ENCODE peak calls at places on chromosomes 3 and 15, in six cellular contexts. J, W, Q, F, X and B are unnamed samples.

GRCh38 chr3:23115171-23115877 is 87.8 kb upstream of the UBE2E2 start:
- DNase-seq in J (no peak), W (peak), Q (peak), F (no peak), X (no peak), B (no peak)

GRCh38 chr3:31932990-31933389 is 48.1 kb downstream of the OSBPL10 start:
- DNase-seq in J (no peak), W (no peak), Q (no peak), F (no peak), X (no peak), B (no peak)

GRCh38 chr15:31046759-31047359 is 54.7 kb downstream of the TRPM1 start:
- DNase-seq in J (no peak), W (no peak), Q (no peak), F (no peak), X (no peak), B (no peak)

GRCh38 chr15:74775132-74775562 is 6.7 kb upstream of the CSK start:
- DNase-seq in J (no peak), W (no peak), Q (no peak), F (no peak), X (no peak), B (no peak)

GRCh38 chr3:134314588-134315285 is 59.5 kb downstream of the AMOTL2 start:
- DNase-seq in J (no peak), W (no peak), Q (no peak), F (no peak), X (no peak), B (no peak)

GRCh38 chr3:151191095-151191494 is 11.9 kb downstream of the GPR171 start:
- DNase-seq in J (no peak), W (no peak), Q (no peak), F (no peak), X (no peak), B (no peak)

GRCh38 chr3:19891740-19892139 is 42.3 kb downstream of the EFHB start:
- DNase-seq in J (no peak), W (no peak), Q (no peak), F (no peak), X (no peak), B (peak)

GRCh38 chr15:89837134-89837829 is 22.6 kb upstream of the ANPEP start:
- DNase-seq in J (no peak), W (no peak), Q (peak), F (peak), X (no peak), B (peak)

GRCh38 chr15:91017716-91018115 is 4.7 kb downstream of the VPS33B start:
- DNase-seq in J (no peak), W (no peak), Q (no peak), F (no peak), X (no peak), B (no peak)

GRCh38 chr15:71312731-71313460 is 197.6 kb downstream of the THSD4 start:
- DNase-seq in J (no peak), W (no peak), Q (no peak), F (no peak), X (no peak), B (no peak)

GRCh38 chr15:84009616-84010015 is 226.0 kb upstream of the GOLGA6L4 start:
- DNase-seq in J (no peak), W (no peak), Q (no peak), F (no peak), X (no peak), B (no peak)

GRCh38 chr3:113431811-113432210 is 9.5 kb downstream of the CFAP44 start:
- DNase-seq in J (no peak), W (no peak), Q (no peak), F (peak), X (no peak), B (no peak)

GRCh38 chr15:62393196-62393595 is 228.1 kb upstream of the C2CD4B start:
- DNase-seq in J (no peak), W (no peak), Q (no peak), F (no peak), X (no peak), B (no peak)

GRCh38 chr3:30625541-30626438 is 19.4 kb downstream of the TGFBR2 start:
- DNase-seq in J (no peak), W (peak), Q (no peak), F (peak), X (no peak), B (peak)

GRCh38 chr3:32919920-32920319 is 31.5 kb upstream of the CCR4 start:
- DNase-seq in J (no peak), W (no peak), Q (no peak), F (no peak), X (no peak), B (no peak)

GRCh38 chr3:121252676-121253075 is 293.1 kb downstream of the POLQ start:
- DNase-seq in J (no peak), W (no peak), Q (no peak), F (no peak), X (no peak), B (no peak)

GRCh38 chr15:58393196-58393790 is 38.5 kb upstream of the LIPC start:
- DNase-seq in J (no peak), W (no peak), Q (no peak), F (no peak), X (no peak), B (no peak)

GRCh38 chr3:105593315-105593714 is 226.6 kb downstream of the ALCAM start:
- DNase-seq in J (no peak), W (no peak), Q (no peak), F (no peak), X (no peak), B (no peak)

GRCh38 chr3:125129512-125129962 is 73.7 kb upstream of the HEG1 start:
- DNase-seq in J (peak), W (peak), Q (no peak), F (peak), X (no peak), B (peak)

GRCh38 chr3:52986049-52986448 is 59.8 kb downstream of the SFMBT1 start:
- DNase-seq in J (no peak), W (peak), Q (no peak), F (no peak), X (no peak), B (peak)

GRCh38 chr15:99511529-99511864 is 54.3 kb upstream of the MEF2A start:
- DNase-seq in J (no peak), W (no peak), Q (no peak), F (peak), X (no peak), B (no peak)

GRCh38 chr3:15649831-15650230 is 48.3 kb downstream of the BTD start:
- DNase-seq in J (no peak), W (no peak), Q (no peak), F (no peak), X (no peak), B (no peak)

GRCh38 chr3:133991637-133992036 is 38.1 kb downstream of the SLCO2A1 start:
- DNase-seq in J (no peak), W (no peak), Q (peak), F (no peak), X (no peak), B (peak)

GRCh38 chr3:181695661-181696491 is 15.8 kb upstream of the SOX2 start:
- DNase-seq in J (no peak), W (no peak), Q (no peak), F (no peak), X (no peak), B (no peak)

GRCh38 chr3:161371441-161372320 is at the start of gene SPTSSB:
- DNase-seq in J (no peak), W (peak), Q (no peak), F (peak), X (peak), B (no peak)

GRCh38 chr3:127777332-127777731 is 45.0 kb downstream of the MGLL start:
- DNase-seq in J (no peak), W (no peak), Q (no peak), F (no peak), X (no peak), B (no peak)

GRCh38 chr15:73941871-73942635 is 15.8 kb downstream of the LOXL1 start:
- DNase-seq in J (no peak), W (peak), Q (no peak), F (no peak), X (no peak), B (no peak)

GRCh38 chr3:186342197-186342596 is 19.8 kb downstream of the DGKG start:
- DNase-seq in J (no peak), W (no peak), Q (peak), F (no peak), X (no peak), B (no peak)

GRCh38 chr3:123818921-123819429 is 65.2 kb downstream of the MYLK start:
- DNase-seq in J (peak), W (no peak), Q (no peak), F (peak), X (no peak), B (peak)

GRCh38 chr3:50248387-50248786 is 12.4 kb downstream of the GNAI2 start:
- DNase-seq in J (no peak), W (peak), Q (no peak), F (no peak), X (no peak), B (no peak)

GRCh38 chr15:42971830-42972229 is 51.3 kb upstream of the TTBK2 start:
- DNase-seq in J (no peak), W (no peak), Q (no peak), F (no peak), X (no peak), B (no peak)

GRCh38 chr15:70217246-70218160 is 119.8 kb upstream of the TLE3 start:
- DNase-seq in J (no peak), W (no peak), Q (no peak), F (no peak), X (no peak), B (no peak)

GRCh38 chr15:100284191-100284590 is 57.6 kb downstream of the ADAMTS17 start:
- DNase-seq in J (no peak), W (peak), Q (no peak), F (no peak), X (no peak), B (no peak)